ENCODE peak calls at places on chromosomes 5 and 9, in seven cellular contexts. G, M, N, P, E, R and D are unnamed samples.

GRCh38 chr5:149288437-149288836 is 16.8 kb downstream of the AFAP1L1 start:
- DNase-seq in G (no peak), M (no peak), N (no peak), P (peak), E (peak), R (no peak), D (no peak)

GRCh38 chr5:171600736-171601265 is 181.4 kb downstream of the FGF18 start:
- DNase-seq in G (no peak), M (no peak), N (no peak), P (no peak), E (peak), R (peak), D (no peak)

GRCh38 chr9:73137914-73138313 is 13.8 kb upstream of the ANXA1 start:
- DNase-seq in G (no peak), M (no peak), N (peak), P (no peak), E (no peak), R (no peak), D (no peak)

GRCh38 chr5:35135239-35135700 is 87.5 kb upstream of the AGXT2 start:
- DNase-seq in G (no peak), M (no peak), N (no peak), P (no peak), E (no peak), R (no peak), D (no peak)

GRCh38 chr5:42887094-42887493 is 75.4 kb upstream of the SELENOP start:
- DNase-seq in G (no peak), M (no peak), N (no peak), P (no peak), E (no peak), R (no peak), D (no peak)

GRCh38 chr5:55308254-55308836 is 556 bp downstream of the MTREX start:
- DNase-seq in G (no peak), M (no peak), N (peak), P (peak), E (peak), R (peak), D (no peak)

GRCh38 chr5:142748132-142748531 is 22.0 kb upstream of the ARHGAP26 start:
- DNase-seq in G (no peak), M (no peak), N (peak), P (no peak), E (peak), R (no peak), D (no peak)

GRCh38 chr5:122751293-122751753 is 23.6 kb upstream of the SNX2 start:
- DNase-seq in G (no peak), M (no peak), N (peak), P (no peak), E (peak), R (peak), D (peak)

GRCh38 chr5:172860520-172861443 is 26.7 kb downstream of the ERGIC1 start:
- DNase-seq in G (no peak), M (no peak), N (peak), P (peak), E (peak), R (peak), D (no peak)

GRCh38 chr9:34636791-34637355 is 714 bp downstream of the SIGMAR1 start:
- DNase-seq in G (peak), M (no peak), N (peak), P (no peak), E (no peak), R (no peak), D (no peak)

GRCh38 chr9:133715866-133716563 is 22.1 kb downstream of the SARDH start:
- DNase-seq in G (peak), M (no peak), N (no peak), P (peak), E (peak), R (peak), D (no peak)

GRCh38 chr5:65818592-65818991 is 96.6 kb downstream of the NLN start:
- DNase-seq in G (no peak), M (no peak), N (no peak), P (no peak), E (no peak), R (no peak), D (no peak)

GRCh38 chr5:1933364-1934055 is 50.8 kb upstream of the IRX4 start:
- DNase-seq in G (no peak), M (no peak), N (no peak), P (no peak), E (no peak), R (no peak), D (no peak)

GRCh38 chr5:1930880-1931589 is 48.3 kb upstream of the IRX4 start:
- DNase-seq in G (no peak), M (no peak), N (no peak), P (no peak), E (no peak), R (no peak), D (no peak)

GRCh38 chr5:1930501-1930879 is 47.8 kb upstream of the IRX4 start:
- DNase-seq in G (no peak), M (no peak), N (no peak), P (no peak), E (no peak), R (no peak), D (no peak)

GRCh38 chr5:1929108-1929991 is 46.6 kb upstream of the IRX4 start:
- DNase-seq in G (no peak), M (no peak), N (no peak), P (no peak), E (no peak), R (no peak), D (no peak)

DNA sequence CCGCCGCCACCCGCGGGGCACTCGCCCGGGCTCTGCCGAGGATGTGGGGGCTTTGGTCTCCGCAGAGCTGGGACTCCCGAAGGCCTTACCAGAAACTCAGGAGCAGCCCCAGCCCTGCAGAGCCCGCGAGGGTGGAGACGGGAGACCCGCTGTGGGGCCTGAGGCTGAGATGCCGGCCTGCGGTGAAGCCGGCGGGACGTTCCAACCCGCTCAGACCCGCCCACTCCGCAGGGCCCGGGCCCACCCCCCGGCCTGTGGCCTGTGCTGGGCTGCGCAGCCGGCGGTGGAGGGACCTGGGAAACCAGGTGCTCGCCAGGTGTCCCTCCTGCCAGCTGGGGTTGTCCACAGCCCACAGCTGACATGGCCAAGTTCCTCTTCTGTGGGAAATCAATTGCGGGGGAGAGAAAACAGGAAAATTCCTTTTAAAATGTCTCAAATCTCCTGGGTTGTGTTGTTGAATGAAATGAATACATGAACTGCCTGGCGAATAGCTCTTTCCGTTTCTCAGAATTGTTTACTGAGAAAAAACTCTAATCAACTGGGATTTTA is 48.9 kb upstream of the IRX4 start:
- DNase-seq in G (no peak), M (no peak), N (no peak), P (peak), E (no peak), R (no peak), D (no peak)
- H3K4me3 ChIP-seq in G (no peak), M (peak), N (no peak), P (peak), E (no peak), R (no peak), D (no peak)

GRCh38 chr9:129567842-129568559 is 52.9 kb downstream of the C9orf50 start:
- DNase-seq in G (no peak), M (no peak), N (peak), P (peak), E (peak), R (peak), D (peak)

GRCh38 chr9:129567329-129567728 is 53.6 kb downstream of the C9orf50 start:
- DNase-seq in G (no peak), M (no peak), N (no peak), P (no peak), E (no peak), R (no peak), D (no peak)

GRCh38 chr9:129569506-129570449 is 51.1 kb downstream of the C9orf50 start:
- DNase-seq in G (no peak), M (no peak), N (no peak), P (no peak), E (peak), R (peak), D (no peak)

GRCh38 chr9:129570450-129571297 is 50.2 kb downstream of the C9orf50 start:
- DNase-seq in G (no peak), M (no peak), N (peak), P (peak), E (peak), R (peak), D (peak)

GRCh38 chr9:129568560-129569505 is 52.1 kb downstream of the C9orf50 start:
- DNase-seq in G (no peak), M (no peak), N (no peak), P (peak), E (peak), R (peak), D (no peak)
- H3K4me3 ChIP-seq in G (peak), M (peak), N (peak), P (peak), E (peak), R (peak), D (peak)

GRCh38 chr9:99680191-99680590 is 141.5 kb upstream of the NR4A3 start:
- DNase-seq in G (no peak), M (no peak), N (peak), P (no peak), E (no peak), R (peak), D (peak)

GRCh38 chr9:99678550-99678949 is 143.1 kb upstream of the NR4A3 start:
- DNase-seq in G (no peak), M (no peak), N (no peak), P (no peak), E (no peak), R (no peak), D (no peak)

GRCh38 chr9:99681113-99681512 is 140.6 kb upstream of the NR4A3 start:
- DNase-seq in G (no peak), M (no peak), N (no peak), P (no peak), E (no peak), R (no peak), D (no peak)

GRCh38 chr9:99682378-99682777 is 139.3 kb upstream of the NR4A3 start:
- DNase-seq in G (no peak), M (no peak), N (no peak), P (no peak), E (no peak), R (no peak), D (no peak)

DNA sequence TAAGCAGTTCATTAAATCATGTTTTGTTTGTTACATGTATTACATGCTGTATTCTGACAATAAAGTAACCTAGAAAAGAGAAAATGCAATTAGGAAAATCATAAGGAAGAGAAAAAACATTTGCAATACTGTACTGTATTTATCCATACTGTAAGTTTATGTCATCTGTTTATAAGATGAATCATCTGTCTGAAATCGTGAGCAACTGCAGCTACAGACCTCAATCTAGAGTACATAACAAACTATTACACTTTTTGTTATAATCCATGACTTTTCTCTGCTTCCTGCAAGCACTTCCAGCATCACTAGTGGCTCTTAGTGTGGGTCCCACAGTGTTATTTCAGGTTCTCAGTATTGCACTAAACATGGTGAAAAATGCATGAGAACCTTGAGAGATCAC is 144.4 kb upstream of the NR4A3 start:
- DNase-seq in G (no peak), M (no peak), N (no peak), P (no peak), E (no peak), R (peak), D (no peak)
- H3K4me3 ChIP-seq in G (no peak), M (no peak), N (no peak), P (no peak), E (no peak), R (no peak), D (no peak)

GRCh38 chr5:176648467-176649194 is 1.3 kb downstream of the TSPAN17 start:
- DNase-seq in G (peak), M (no peak), N (no peak), P (no peak), E (no peak), R (no peak), D (no peak)
- H3K4me3 ChIP-seq in G (peak), M (peak), N (peak), P (peak), E (peak), R (peak), D (peak)

GRCh38 chr5:85452322-85453025 is 1067.8 kb upstream of the EDIL3 start:
- DNase-seq in G (no peak), M (no peak), N (no peak), P (no peak), E (peak), R (no peak), D (no peak)

GRCh38 chr5:85458319-85458718 is 1073.6 kb upstream of the EDIL3 start:
- DNase-seq in G (no peak), M (no peak), N (no peak), P (no peak), E (no peak), R (no peak), D (no peak)

DNA sequence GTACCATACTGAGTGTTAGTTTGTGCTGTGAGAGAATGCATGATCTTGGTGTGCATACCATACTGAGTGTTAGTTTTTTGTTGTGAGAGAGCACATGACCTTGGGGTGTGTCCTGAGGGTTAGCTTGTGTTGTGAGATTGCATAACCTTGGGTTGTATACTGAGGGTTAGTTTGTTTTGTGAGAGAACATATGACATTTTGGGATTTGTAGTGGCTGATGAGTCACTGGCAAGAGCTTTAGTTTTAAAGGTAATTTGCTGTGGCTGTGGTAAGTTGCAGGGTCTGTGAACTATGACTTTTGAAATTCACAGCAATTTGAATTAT is 1068.3 kb upstream of the EDIL3 start:
- DNase-seq in G (no peak), M (no peak), N (no peak), P (no peak), E (peak), R (no peak), D (no peak)
- H3K4me3 ChIP-seq in G (no peak), M (no peak), N (no peak), P (no peak), E (no peak), R (no peak), D (no peak)

GRCh38 chr5:113329981-113330380 is 104.8 kb downstream of the TSSK1B start:
- DNase-seq in G (no peak), M (no peak), N (no peak), P (no peak), E (no peak), R (no peak), D (no peak)

GRCh38 chr5:113331201-113331551 is 103.6 kb downstream of the TSSK1B start:
- DNase-seq in G (no peak), M (no peak), N (no peak), P (no peak), E (peak), R (peak), D (peak)

GRCh38 chr5:113325054-113325453 is 109.7 kb downstream of the TSSK1B start:
- DNase-seq in G (no peak), M (no peak), N (no peak), P (no peak), E (no peak), R (peak), D (no peak)

DNA sequence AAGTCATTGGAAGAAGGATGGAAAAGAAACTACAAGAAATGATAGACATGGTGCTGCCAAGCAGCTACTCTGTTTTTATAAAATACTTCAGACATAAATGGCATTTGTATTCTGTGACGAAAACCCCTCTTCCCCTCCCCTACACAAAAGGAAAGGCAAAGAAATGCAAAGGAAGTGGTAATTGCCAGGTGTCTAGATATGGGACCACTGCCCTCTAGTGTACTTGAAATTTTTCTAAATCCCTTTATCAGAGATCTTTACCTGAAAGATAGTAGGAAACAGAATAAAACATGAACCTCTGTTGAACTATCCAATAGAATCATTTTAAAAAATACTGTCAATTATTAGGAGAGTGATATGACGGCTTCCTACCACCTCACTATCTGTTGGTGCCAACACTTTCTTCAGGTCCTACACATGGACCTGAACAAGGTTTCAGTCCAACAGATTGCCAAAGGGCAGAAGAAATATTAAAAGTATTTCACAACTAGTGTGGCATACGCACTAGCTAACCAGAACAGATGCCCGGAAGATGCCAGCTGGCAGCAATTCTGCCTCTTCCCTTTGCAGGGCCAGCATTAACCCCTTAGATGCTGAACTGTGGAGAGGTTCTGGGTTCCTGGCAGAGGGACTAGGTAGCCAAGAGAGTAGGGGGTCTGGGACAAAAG is 104.1 kb downstream of the TSSK1B start:
- DNase-seq in G (no peak), M (no peak), N (peak), P (peak), E (peak), R (peak), D (no peak)
- H3K4me3 ChIP-seq in G (no peak), M (no peak), N (no peak), P (no peak), E (no peak), R (no peak), D (no peak)

GRCh38 chr5:88679638-88680037 is 203.3 kb downstream of the MEF2C start:
- DNase-seq in G (no peak), M (no peak), N (no peak), P (no peak), E (no peak), R (peak), D (no peak)

GRCh38 chr5:88678780-88679491 is 204.0 kb downstream of the MEF2C start:
- DNase-seq in G (no peak), M (no peak), N (no peak), P (no peak), E (no peak), R (peak), D (no peak)

GRCh38 chr5:88677943-88678779 is 204.8 kb downstream of the MEF2C start:
- DNase-seq in G (no peak), M (no peak), N (no peak), P (no peak), E (no peak), R (peak), D (no peak)

GRCh38 chr5:88681402-88681801 is 201.6 kb downstream of the MEF2C start:
- DNase-seq in G (no peak), M (no peak), N (no peak), P (no peak), E (no peak), R (no peak), D (no peak)

GRCh38 chr5:88680253-88681132 is 202.5 kb downstream of the MEF2C start:
- DNase-seq in G (peak), M (no peak), N (peak), P (peak), E (peak), R (peak), D (no peak)
- H3K4me3 ChIP-seq in G (peak), M (peak), N (peak), P (peak), E (peak), R (no peak), D (peak)

DNA sequence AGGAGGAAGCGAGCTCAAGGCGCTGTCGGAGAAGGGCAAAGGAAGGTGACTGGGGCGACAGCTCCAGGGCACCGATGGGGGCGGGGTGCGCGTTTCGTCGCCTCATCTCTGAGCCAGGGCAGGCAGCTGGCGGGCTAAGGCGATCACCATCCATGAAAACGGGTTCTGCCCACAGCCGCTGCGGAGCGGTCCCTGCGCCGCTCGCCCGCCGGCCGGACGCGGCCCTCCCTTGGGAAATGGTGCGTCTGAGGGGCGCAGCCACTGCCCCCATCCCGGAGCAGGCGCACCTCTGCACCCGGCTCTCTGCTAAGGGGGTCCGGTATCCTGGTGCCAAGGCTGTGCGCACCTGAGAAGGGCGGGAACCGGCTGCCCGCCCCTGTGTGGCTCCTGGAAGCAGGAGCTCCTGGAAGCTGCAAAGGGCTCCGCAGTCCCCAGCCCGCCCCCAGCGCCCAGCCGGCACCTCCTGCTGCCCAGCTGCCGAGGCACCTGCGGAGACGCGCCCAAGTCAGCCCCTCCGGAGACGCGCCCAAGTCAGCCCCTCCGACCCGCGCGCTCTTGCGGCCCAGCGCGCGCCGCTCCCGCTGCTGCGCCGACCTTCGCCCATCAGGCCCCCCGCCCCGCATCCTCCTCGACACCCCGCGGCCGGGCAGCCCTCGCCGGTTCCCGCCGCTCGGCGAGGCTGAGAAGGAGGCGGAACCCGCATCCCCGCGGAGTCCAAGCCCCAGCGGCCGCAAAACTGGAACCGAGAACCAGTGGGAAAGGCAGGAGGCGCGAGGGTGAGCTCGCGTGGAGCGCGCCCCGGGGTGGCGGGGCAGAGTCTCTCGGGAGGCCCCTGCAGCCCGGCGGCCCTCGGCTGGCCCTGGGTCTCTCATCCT is 757 bp downstream of the ANKRD34B start:
- DNase-seq in G (no peak), M (no peak), N (no peak), P (no peak), E (no peak), R (no peak), D (no peak)
- H3K4me3 ChIP-seq in G (no peak), M (peak), N (peak), P (no peak), E (no peak), R (no peak), D (peak)